ENCODE peak calls at places on chromosomes 3 and 15, in ten cellular contexts. V is esophagus squamous epithelium; D is tibial nerve; C is sigmoid colon; Z is heart left ventricle; M is A549; K is aorta; E is right lobe of liver; Q is psoas muscle; W is naive thymus-derived CD4-positive, alpha-beta T cell. H is an unnamed sample. For H3K4me1 and H3K9me3, the result is how much of the 10 kb centered on the place peaks cover.

GRCh38 chr15:69132430-69132829 is 28.0 kb upstream of the GLCE start:
- DNase-seq in E (no peak), D (no peak), M (no peak), V (no peak), W (no peak), K (no peak), C (no peak), Z (no peak), Q (no peak), H (no peak)

GRCh38 chr3:42979044-42979962 is at the start of gene GASK1A:
- DNase-seq in K (peak), Z (peak), C (peak), M (no peak), E (peak), Q (peak), D (peak), W (peak), V (no peak), H (peak)

GRCh38 chr3:32575451-32575850 is 4.8 kb upstream of the DYNC1LI1 start:
- DNase-seq in Q (no peak), E (no peak), V (no peak), W (no peak), Z (no peak), D (no peak), K (no peak), M (no peak), C (no peak), H (no peak)

GRCh38 chr3:13600950-13601691 is 52.2 kb downstream of the FBLN2 start:
- DNase-seq in C (peak), D (no peak), Q (no peak), E (no peak), K (no peak), M (peak), V (no peak), W (no peak), Z (no peak), H (no peak)

GRCh38 chr3:140093742-140094141 is 158.8 kb downstream of the CLSTN2 start:
- DNase-seq in E (no peak), W (no peak), D (peak), C (peak), K (peak), M (no peak), Q (peak), V (no peak), Z (no peak), H (peak)

GRCh38 chr3:115709135-115709534 is 85.8 kb downstream of the GAP43 start:
- DNase-seq in C (no peak), Z (no peak), Q (no peak), D (no peak), E (no peak), K (no peak), V (no peak), M (no peak), W (no peak), H (no peak)

GRCh38 chr3:195767792-195768191 is 43.9 kb downstream of the MUC4 start:
- DNase-seq in D (no peak), W (no peak), Z (no peak), Q (no peak), C (peak), M (no peak), E (no peak), V (no peak), K (peak), H (no peak)

GRCh38 chr15:86647810-86648440 is 568.3 kb downstream of the AGBL1 start:
- DNase-seq in Q (no peak), W (no peak), K (no peak), V (no peak), C (no peak), Z (no peak), M (no peak), D (no peak), E (no peak), H (no peak)

GRCh38 chr15:70826634-70827033 is 27.3 kb downstream of the LARP6 start:
- DNase-seq in W (no peak), M (peak), E (peak), Q (peak), D (peak), V (no peak), Z (no peak), C (peak), K (peak), H (no peak)

GRCh38 chr15:26841941-26842340 is 24.9 kb upstream of the GABRA5 start:
- DNase-seq in Q (no peak), Z (no peak), M (no peak), E (no peak), K (no peak), C (no peak), D (no peak), W (no peak), V (no peak), H (no peak)

GRCh38 chr3:140821493-140821892 is 120.1 kb upstream of the SLC25A36 start:
- DNase-seq in E (no peak), Z (no peak), W (no peak), Q (no peak), V (no peak), K (no peak), C (no peak), D (no peak), M (no peak), H (no peak)

GRCh38 chr3:38000965-38001455 is 10.4 kb downstream of the VILL start:
- DNase-seq in Z (no peak), V (no peak), M (no peak), W (no peak), C (peak), E (no peak), D (no peak), Q (no peak), K (no peak), H (peak)

GRCh38 chr3:38002940-38003339 is 12.4 kb downstream of the VILL start:
- DNase-seq in M (no peak), V (no peak), K (peak), D (no peak), E (peak), C (peak), W (no peak), Q (no peak), Z (no peak), H (no peak)

GRCh38 chr3:38003371-38003816 is 12.8 kb downstream of the VILL start:
- DNase-seq in Q (peak), K (peak), D (peak), M (peak), E (peak), W (peak), V (no peak), Z (peak), C (peak), H (peak)

GRCh38 chr3:38001456-38002081 is 11.0 kb downstream of the VILL start:
- DNase-seq in W (no peak), D (no peak), C (peak), M (no peak), V (no peak), Q (no peak), Z (no peak), E (peak), K (peak), H (peak)

GRCh38 chr3:38002291-38002876 is 11.8 kb downstream of the VILL start:
- DNase-seq in W (no peak), V (no peak), Q (no peak), M (no peak), C (peak), Z (no peak), D (no peak), E (peak), K (peak), H (peak)
- H3K4me1 ChIP-seq in W (under half), V (under half), Q (under half), M (under half), C (under half), Z (under half), D (half or more), E (under half), K (under half), H (half or more)

DNA sequence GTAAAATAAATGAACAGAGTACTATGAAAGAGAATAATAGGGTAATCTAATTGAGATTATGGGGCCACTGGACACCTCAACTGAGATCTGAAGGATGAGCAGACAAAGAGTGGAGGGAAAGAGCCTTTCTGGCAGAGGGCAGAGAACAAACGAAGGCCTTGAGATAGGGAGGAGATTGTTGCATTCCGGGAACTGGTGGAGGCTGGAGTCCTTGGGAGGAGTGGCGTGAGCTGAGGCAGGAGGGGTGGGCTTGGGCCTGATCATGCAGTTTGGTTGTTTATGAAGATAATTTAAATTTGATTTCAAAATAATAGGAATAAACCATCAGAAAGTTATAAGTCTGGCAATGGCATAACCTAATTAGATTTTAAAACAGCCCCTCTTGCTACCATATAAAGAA is 59.5 kb upstream of the GALNT15 start:
- DNase-seq in Z (no peak), W (no peak), E (no peak), M (no peak), V (no peak), C (no peak), D (no peak), K (no peak), Q (no peak), H (no peak)
- H3K27ac ChIP-seq in Z (no peak), W (no peak), E (no peak), M (no peak), V (peak), C (peak), D (peak), K (no peak), Q (no peak), H (no peak)

GRCh38 chr3:192170659-192171058 is 556.7 kb downstream of the FGF12 start:
- DNase-seq in E (no peak), Q (no peak), M (no peak), D (no peak), V (no peak), C (no peak), Z (no peak), K (no peak), W (no peak), H (no peak)
- H3K9me3 ChIP-seq in E (under half), Q (under half), M (under half), D (under half), V (under half), C (under half), Z (under half), K (under half), W (under half), H (under half)

DNA sequence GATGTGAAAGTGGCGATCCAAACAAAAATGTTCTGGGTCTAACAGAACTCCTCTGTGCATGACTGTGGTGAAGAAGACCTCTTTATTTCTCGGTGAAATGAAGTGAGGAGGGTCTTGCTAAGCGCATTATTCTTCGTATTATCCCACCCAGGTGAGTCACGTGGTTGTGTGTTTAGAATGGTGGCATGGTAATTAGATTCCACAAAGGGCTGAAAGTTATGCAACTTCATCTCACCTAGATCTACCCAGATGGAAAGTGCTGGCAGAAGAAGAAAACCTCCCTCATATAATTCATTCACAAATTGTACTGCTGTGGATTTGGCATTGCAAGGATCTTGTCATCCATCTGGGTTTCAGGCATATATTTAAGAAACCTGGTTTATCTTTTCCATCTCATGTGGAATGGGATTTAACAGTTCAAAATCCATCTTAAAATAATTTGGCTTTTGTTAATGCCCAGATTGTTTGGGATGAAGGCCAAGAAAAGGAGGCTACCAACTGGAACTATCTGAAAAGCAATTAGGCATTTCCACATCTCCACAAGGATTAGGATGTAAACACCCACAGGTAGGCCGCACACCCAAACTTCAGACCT is 175.3 kb downstream of the PLCL2 start:
- DNase-seq in D (no peak), M (no peak), Z (no peak), Q (no peak), E (no peak), V (no peak), K (no peak), W (no peak), C (no peak), H (no peak)
- H3K4me1 ChIP-seq in D (under half), M (under half), Z (under half), Q (under half), E (under half), V (under half), K (under half), W (under half), C (under half), H (under half)

DNA sequence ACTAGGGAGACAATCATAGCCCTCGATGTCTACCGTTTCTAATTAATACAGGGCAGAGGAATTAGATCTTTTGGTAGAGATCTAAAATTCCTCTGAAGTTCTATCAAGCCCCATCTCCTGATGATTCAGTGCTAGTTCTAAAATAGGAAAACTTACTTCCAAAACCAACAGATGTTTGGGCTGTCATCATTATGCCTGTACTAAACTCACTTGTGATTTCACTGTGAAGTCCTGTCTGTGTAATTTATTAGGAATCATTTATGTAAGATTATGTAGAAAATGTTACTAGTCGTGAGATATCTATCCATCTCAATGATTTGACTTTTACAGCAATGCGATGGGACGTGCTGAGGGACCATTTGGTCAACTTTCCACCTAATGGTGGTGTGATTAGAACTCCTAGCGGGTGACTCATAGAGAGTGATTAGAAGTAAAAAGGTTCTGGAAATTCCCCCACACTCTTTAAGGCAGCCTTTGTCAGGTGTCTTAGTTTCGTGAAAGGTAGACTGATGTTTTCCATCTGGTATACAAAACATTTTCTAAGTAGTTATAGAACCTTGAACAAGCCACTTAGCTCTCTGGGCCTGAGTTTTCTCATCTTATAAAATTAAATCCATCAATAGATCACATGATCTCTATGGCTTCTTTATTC is 34.2 kb downstream of the LIPC start:
- DNase-seq in M (no peak), E (no peak), D (no peak), K (no peak), Q (no peak), C (no peak), W (no peak), V (no peak), Z (no peak), H (no peak)
- H3K27ac ChIP-seq in M (peak), E (peak), D (no peak), K (no peak), Q (no peak), C (no peak), W (no peak), V (no peak), Z (no peak), H (no peak)

GRCh38 chr15:79878078-79878705 is 18.6 kb downstream of the MTHFS start:
- DNase-seq in Z (no peak), D (no peak), Q (no peak), K (no peak), E (no peak), M (peak), W (no peak), C (no peak), V (no peak), H (no peak)
- H3K9me3 ChIP-seq in Z (half or more), D (under half), Q (under half), K (under half), E (under half), M (under half), W (under half), C (under half), V (half or more), H (half or more)

GRCh38 chr15:64619880-64620839 is 155.2 kb downstream of the RBPMS2 start:
- DNase-seq in Z (no peak), K (no peak), V (no peak), D (no peak), Q (no peak), M (peak), C (no peak), W (no peak), E (no peak), H (no peak)

GRCh38 chr15:64620991-64621495 is 154.3 kb downstream of the RBPMS2 start:
- DNase-seq in W (no peak), Q (no peak), M (no peak), D (no peak), K (no peak), E (no peak), Z (no peak), C (no peak), V (no peak), H (no peak)

GRCh38 chr15:64622410-64623260 is 152.8 kb downstream of the RBPMS2 start:
- DNase-seq in E (no peak), V (no peak), W (peak), C (no peak), Z (no peak), M (no peak), Q (no peak), D (no peak), K (no peak), H (no peak)

GRCh38 chr15:64623347-64624024 is 151.9 kb downstream of the RBPMS2 start:
- DNase-seq in Z (no peak), C (no peak), M (no peak), E (no peak), K (no peak), V (no peak), Q (no peak), D (no peak), W (no peak), H (no peak)

DNA sequence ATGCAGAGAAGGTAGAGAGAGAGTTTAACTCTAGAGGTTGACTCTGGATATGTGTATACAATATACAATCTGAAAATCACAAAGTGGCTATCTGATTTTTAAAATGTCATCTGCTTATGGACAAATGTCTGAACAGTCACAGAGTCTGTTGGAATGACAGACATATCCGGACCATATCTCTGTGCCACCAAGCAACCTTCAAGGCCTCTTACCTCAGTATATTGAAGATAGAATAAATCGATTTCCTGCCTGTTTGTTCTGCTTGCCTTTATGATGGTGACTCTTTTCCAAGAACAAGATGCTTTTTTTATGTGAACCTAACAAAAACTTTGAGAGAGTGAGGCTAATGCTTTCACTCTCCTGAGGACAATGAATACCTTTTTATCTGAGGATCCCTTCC is 151.1 kb downstream of the RBPMS2 start:
- DNase-seq in V (no peak), E (no peak), C (no peak), Q (no peak), K (no peak), W (no peak), Z (no peak), M (no peak), D (no peak), H (no peak)
- H3K4me1 ChIP-seq in V (under half), E (under half), C (under half), Q (under half), K (under half), W (half or more), Z (under half), M (under half), D (under half), H (under half)

DNA sequence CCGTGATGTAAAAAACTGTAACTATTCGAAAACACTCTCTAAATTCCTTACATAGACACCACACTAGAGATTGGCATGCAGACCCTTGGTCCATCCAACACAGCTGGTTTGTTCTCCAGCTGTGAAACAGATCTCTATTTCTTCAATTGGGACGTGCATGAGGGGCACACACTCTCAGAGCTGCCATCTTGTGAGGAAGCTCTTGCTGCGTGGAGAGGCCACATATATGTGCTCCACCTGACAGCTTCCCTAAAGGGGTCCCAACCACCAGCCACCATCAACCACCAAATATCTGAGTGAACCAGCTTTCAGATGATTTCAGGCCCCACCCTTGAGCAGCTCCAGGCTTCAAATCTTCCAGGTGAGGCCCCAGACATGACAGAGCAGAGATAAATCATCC is 25.6 kb downstream of the SSUH2 start:
- DNase-seq in W (no peak), Z (no peak), D (no peak), K (no peak), C (no peak), Q (no peak), E (no peak), V (no peak), M (no peak), H (peak)
- H3K27ac ChIP-seq in W (no peak), Z (no peak), D (no peak), K (no peak), C (no peak), Q (no peak), E (no peak), V (peak), M (no peak), H (no peak)

DNA sequence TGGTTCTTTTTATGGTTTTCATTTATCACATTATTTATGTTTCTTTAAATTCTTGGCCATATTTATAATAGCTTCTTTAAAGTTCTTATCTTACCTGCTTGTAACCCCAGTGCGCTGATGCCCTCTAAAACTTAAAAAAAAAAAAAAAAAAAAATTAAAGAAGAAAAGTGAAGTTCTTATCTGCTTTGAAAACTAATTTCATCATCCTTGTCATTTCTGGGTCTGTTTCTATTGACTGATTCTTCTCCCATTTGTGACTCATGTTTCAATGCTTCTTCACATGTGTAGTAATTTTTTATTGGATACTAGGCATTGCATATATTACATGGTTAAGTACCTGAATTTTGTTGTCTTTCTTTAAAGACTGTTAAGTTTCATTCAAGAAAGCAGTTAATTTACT is 3.4 kb upstream of the SEC22A start:
- DNase-seq in C (no peak), M (no peak), V (no peak), K (no peak), E (no peak), D (no peak), Q (no peak), W (no peak), Z (no peak), H (no peak)
- H3K9me3 ChIP-seq in C (under half), M (under half), V (under half), K (under half), E (under half), D (under half), Q (under half), W (under half), Z (under half), H (under half)

DNA sequence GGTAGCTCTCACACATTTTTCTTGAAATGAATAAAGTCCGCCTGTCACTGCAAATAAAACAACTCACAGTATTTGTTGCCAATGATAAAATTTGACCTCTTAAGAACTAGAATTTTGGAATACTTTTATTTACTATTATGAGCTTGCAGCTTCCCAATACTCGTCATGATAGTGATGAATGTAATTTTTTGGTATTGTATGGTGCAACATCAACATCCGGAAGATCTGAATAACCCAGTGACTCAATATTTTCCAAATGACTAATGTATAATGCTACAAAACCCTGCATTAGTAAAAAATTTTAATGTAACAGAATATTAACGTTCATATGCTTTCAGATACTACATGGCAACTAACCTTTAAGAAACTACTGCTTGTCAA is 95.5 kb downstream of the IGF2BP2 start:
- DNase-seq in M (peak), Z (no peak), D (no peak), C (no peak), K (no peak), Q (no peak), E (no peak), W (no peak), V (no peak), H (no peak)
- H3K4me1 ChIP-seq in M (under half), Z (under half), D (under half), C (under half), K (under half), Q (under half), E (under half), W (under half), V (under half), H (under half)

H was measured in stomach.